ENCODE peak calls at places on chromosome 4, in ten cellular contexts. One of them, this sample, is unnamed.

GRCh38 chr4:36676139-36677050 is 395.0 kb downstream of the DTHD1 start:
- DNase-seq in GM13977: no peak
- DNase-seq in M059J: no peak
- DNase-seq in EH: no peak
- DNase-seq in WERI-Rb-1: no peak
- DNase-seq in activated CD4-positive, alpha-beta T cell treated with anti-CD3 and anti-CD28 coated beads, Interleukin-2, amount 50 U/mL, for 48 hours: no peak
- DNase-seq in mucosa of gallbladder: no peak
- DNase-seq in KBM-7: no peak
- DNase-seq in NCI-H748 treated with DMSO at 0.1 percent for 48 hours: no peak
- DNase-seq in DND-41: no peak
- DNase-seq in this sample: no peak

GRCh38 chr4:124748965-124749364 is 36.4 kb upstream of the ANKRD50 start:
- DNase-seq in GM13977: no peak
- DNase-seq in M059J: no peak
- DNase-seq in EH: no peak
- DNase-seq in WERI-Rb-1: no peak
- DNase-seq in activated CD4-positive, alpha-beta T cell treated with anti-CD3 and anti-CD28 coated beads, Interleukin-2, amount 50 U/mL, for 48 hours: no peak
- DNase-seq in mucosa of gallbladder: no peak
- DNase-seq in KBM-7: no peak
- DNase-seq in NCI-H748 treated with DMSO at 0.1 percent for 48 hours: no peak
- DNase-seq in DND-41: no peak
- DNase-seq in this sample: no peak

GRCh38 chr4:78938868-78939666 is at the start of gene PAQR3:
- DNase-seq in GM13977: peak
- DNase-seq in M059J: peak
- DNase-seq in EH: peak
- DNase-seq in WERI-Rb-1: peak
- DNase-seq in activated CD4-positive, alpha-beta T cell treated with anti-CD3 and anti-CD28 coated beads, Interleukin-2, amount 50 U/mL, for 48 hours: peak
- DNase-seq in mucosa of gallbladder: peak
- DNase-seq in KBM-7: peak
- DNase-seq in NCI-H748 treated with DMSO at 0.1 percent for 48 hours: peak
- DNase-seq in DND-41: peak
- DNase-seq in this sample: peak

GRCh38 chr4:89411539-89411938 is 103.9 kb upstream of the GPRIN3 start:
- DNase-seq in GM13977: no peak
- DNase-seq in M059J: no peak
- DNase-seq in EH: no peak
- DNase-seq in WERI-Rb-1: no peak
- DNase-seq in activated CD4-positive, alpha-beta T cell treated with anti-CD3 and anti-CD28 coated beads, Interleukin-2, amount 50 U/mL, for 48 hours: no peak
- DNase-seq in mucosa of gallbladder: no peak
- DNase-seq in KBM-7: no peak
- DNase-seq in NCI-H748 treated with DMSO at 0.1 percent for 48 hours: no peak
- DNase-seq in DND-41: no peak
- DNase-seq in this sample: peak

GRCh38 chr4:175705407-175705806 is 106.7 kb downstream of the GPM6A start:
- DNase-seq in GM13977: no peak
- DNase-seq in M059J: peak
- DNase-seq in EH: no peak
- DNase-seq in WERI-Rb-1: no peak
- DNase-seq in activated CD4-positive, alpha-beta T cell treated with anti-CD3 and anti-CD28 coated beads, Interleukin-2, amount 50 U/mL, for 48 hours: no peak
- DNase-seq in mucosa of gallbladder: peak
- DNase-seq in KBM-7: no peak
- DNase-seq in NCI-H748 treated with DMSO at 0.1 percent for 48 hours: peak
- DNase-seq in DND-41: no peak
- DNase-seq in this sample: peak

GRCh38 chr4:472881-473574 is 25.9 kb downstream of the ZNF721 start:
- DNase-seq in GM13977: no peak
- DNase-seq in M059J: no peak
- DNase-seq in EH: peak
- DNase-seq in WERI-Rb-1: peak
- DNase-seq in activated CD4-positive, alpha-beta T cell treated with anti-CD3 and anti-CD28 coated beads, Interleukin-2, amount 50 U/mL, for 48 hours: no peak
- DNase-seq in mucosa of gallbladder: no peak
- DNase-seq in KBM-7: peak
- DNase-seq in NCI-H748 treated with DMSO at 0.1 percent for 48 hours: no peak
- DNase-seq in DND-41: no peak
- DNase-seq in this sample: peak

GRCh38 chr4:6556263-6556662 is 18.7 kb upstream of the MAN2B2 start:
- DNase-seq in GM13977: no peak
- DNase-seq in M059J: no peak
- DNase-seq in EH: no peak
- DNase-seq in WERI-Rb-1: no peak
- DNase-seq in activated CD4-positive, alpha-beta T cell treated with anti-CD3 and anti-CD28 coated beads, Interleukin-2, amount 50 U/mL, for 48 hours: no peak
- DNase-seq in mucosa of gallbladder: no peak
- DNase-seq in KBM-7: no peak
- DNase-seq in NCI-H748 treated with DMSO at 0.1 percent for 48 hours: no peak
- DNase-seq in DND-41: no peak
- DNase-seq in this sample: no peak

GRCh38 chr4:40325406-40326019 is 9.6 kb upstream of the CHRNA9 start:
- DNase-seq in GM13977: peak
- DNase-seq in M059J: peak
- DNase-seq in EH: peak
- DNase-seq in WERI-Rb-1: peak
- DNase-seq in activated CD4-positive, alpha-beta T cell treated with anti-CD3 and anti-CD28 coated beads, Interleukin-2, amount 50 U/mL, for 48 hours: peak
- DNase-seq in mucosa of gallbladder: peak
- DNase-seq in KBM-7: peak
- DNase-seq in NCI-H748 treated with DMSO at 0.1 percent for 48 hours: peak
- DNase-seq in DND-41: peak
- DNase-seq in this sample: peak

GRCh38 chr4:10773656-10774055 is 89.1 kb upstream of the CLNK start:
- DNase-seq in GM13977: no peak
- DNase-seq in M059J: no peak
- DNase-seq in EH: no peak
- DNase-seq in WERI-Rb-1: no peak
- DNase-seq in activated CD4-positive, alpha-beta T cell treated with anti-CD3 and anti-CD28 coated beads, Interleukin-2, amount 50 U/mL, for 48 hours: no peak
- DNase-seq in mucosa of gallbladder: no peak
- DNase-seq in KBM-7: no peak
- DNase-seq in NCI-H748 treated with DMSO at 0.1 percent for 48 hours: no peak
- DNase-seq in DND-41: no peak
- DNase-seq in this sample: no peak

GRCh38 chr4:59689149-59689548 is 1511.0 kb upstream of the ADGRL3 start:
- DNase-seq in GM13977: no peak
- DNase-seq in M059J: no peak
- DNase-seq in EH: no peak
- DNase-seq in WERI-Rb-1: no peak
- DNase-seq in activated CD4-positive, alpha-beta T cell treated with anti-CD3 and anti-CD28 coated beads, Interleukin-2, amount 50 U/mL, for 48 hours: no peak
- DNase-seq in mucosa of gallbladder: no peak
- DNase-seq in KBM-7: no peak
- DNase-seq in NCI-H748 treated with DMSO at 0.1 percent for 48 hours: no peak
- DNase-seq in DND-41: no peak
- DNase-seq in this sample: no peak

GRCh38 chr4:139791681-139792080 is 126.1 kb downstream of the MGST2 start:
- DNase-seq in GM13977: no peak
- DNase-seq in M059J: no peak
- DNase-seq in EH: no peak
- DNase-seq in WERI-Rb-1: no peak
- DNase-seq in activated CD4-positive, alpha-beta T cell treated with anti-CD3 and anti-CD28 coated beads, Interleukin-2, amount 50 U/mL, for 48 hours: no peak
- DNase-seq in mucosa of gallbladder: no peak
- DNase-seq in KBM-7: no peak
- DNase-seq in NCI-H748 treated with DMSO at 0.1 percent for 48 hours: peak
- DNase-seq in DND-41: no peak
- DNase-seq in this sample: peak

GRCh38 chr4:37244583-37245390 is at the start of gene NWD2:
- DNase-seq in GM13977: peak
- DNase-seq in M059J: no peak
- DNase-seq in EH: no peak
- DNase-seq in WERI-Rb-1: no peak
- DNase-seq in activated CD4-positive, alpha-beta T cell treated with anti-CD3 and anti-CD28 coated beads, Interleukin-2, amount 50 U/mL, for 48 hours: no peak
- DNase-seq in mucosa of gallbladder: peak
- DNase-seq in KBM-7: no peak
- DNase-seq in NCI-H748 treated with DMSO at 0.1 percent for 48 hours: no peak
- DNase-seq in DND-41: no peak
- DNase-seq in this sample: no peak

GRCh38 chr4:160981083-160981482 is 1182.7 kb downstream of the FSTL5 start:
- DNase-seq in GM13977: no peak
- DNase-seq in M059J: no peak
- DNase-seq in EH: no peak
- DNase-seq in WERI-Rb-1: no peak
- DNase-seq in activated CD4-positive, alpha-beta T cell treated with anti-CD3 and anti-CD28 coated beads, Interleukin-2, amount 50 U/mL, for 48 hours: no peak
- DNase-seq in mucosa of gallbladder: no peak
- DNase-seq in KBM-7: no peak
- DNase-seq in NCI-H748 treated with DMSO at 0.1 percent for 48 hours: no peak
- DNase-seq in DND-41: no peak
- DNase-seq in this sample: no peak

GRCh38 chr4:8838911-8839431 is 32.7 kb downstream of the HMX1 start:
- DNase-seq in GM13977: no peak
- DNase-seq in M059J: no peak
- DNase-seq in EH: no peak
- DNase-seq in WERI-Rb-1: peak
- DNase-seq in activated CD4-positive, alpha-beta T cell treated with anti-CD3 and anti-CD28 coated beads, Interleukin-2, amount 50 U/mL, for 48 hours: no peak
- DNase-seq in mucosa of gallbladder: no peak
- DNase-seq in KBM-7: no peak
- DNase-seq in NCI-H748 treated with DMSO at 0.1 percent for 48 hours: no peak
- DNase-seq in DND-41: no peak
- DNase-seq in this sample: no peak

GRCh38 chr4:54173281-54173912 is 55.7 kb upstream of the PDGFRA start:
- DNase-seq in GM13977: no peak
- DNase-seq in M059J: peak
- DNase-seq in EH: peak
- DNase-seq in WERI-Rb-1: no peak
- DNase-seq in activated CD4-positive, alpha-beta T cell treated with anti-CD3 and anti-CD28 coated beads, Interleukin-2, amount 50 U/mL, for 48 hours: no peak
- DNase-seq in mucosa of gallbladder: no peak
- DNase-seq in KBM-7: no peak
- DNase-seq in NCI-H748 treated with DMSO at 0.1 percent for 48 hours: no peak
- DNase-seq in DND-41: no peak
- DNase-seq in this sample: no peak

GRCh38 chr4:77358315-77358928 is 201.4 kb downstream of the CCNG2 start:
- DNase-seq in GM13977: peak
- DNase-seq in M059J: peak
- DNase-seq in EH: peak
- DNase-seq in WERI-Rb-1: no peak
- DNase-seq in activated CD4-positive, alpha-beta T cell treated with anti-CD3 and anti-CD28 coated beads, Interleukin-2, amount 50 U/mL, for 48 hours: no peak
- DNase-seq in mucosa of gallbladder: peak
- DNase-seq in KBM-7: peak
- DNase-seq in NCI-H748 treated with DMSO at 0.1 percent for 48 hours: no peak
- DNase-seq in DND-41: peak
- DNase-seq in this sample: peak

GRCh38 chr4:105594094-105595010 is 41.9 kb downstream of the ARHGEF38 start:
- DNase-seq in GM13977: peak
- DNase-seq in M059J: peak
- DNase-seq in EH: no peak
- DNase-seq in WERI-Rb-1: no peak
- DNase-seq in activated CD4-positive, alpha-beta T cell treated with anti-CD3 and anti-CD28 coated beads, Interleukin-2, amount 50 U/mL, for 48 hours: no peak
- DNase-seq in mucosa of gallbladder: no peak
- DNase-seq in KBM-7: no peak
- DNase-seq in NCI-H748 treated with DMSO at 0.1 percent for 48 hours: no peak
- DNase-seq in DND-41: no peak
- DNase-seq in this sample: no peak

GRCh38 chr4:148118179-148118578 is 324.0 kb downstream of the NR3C2 start:
- DNase-seq in GM13977: no peak
- DNase-seq in M059J: no peak
- DNase-seq in EH: no peak
- DNase-seq in WERI-Rb-1: no peak
- DNase-seq in activated CD4-positive, alpha-beta T cell treated with anti-CD3 and anti-CD28 coated beads, Interleukin-2, amount 50 U/mL, for 48 hours: no peak
- DNase-seq in mucosa of gallbladder: no peak
- DNase-seq in KBM-7: no peak
- DNase-seq in NCI-H748 treated with DMSO at 0.1 percent for 48 hours: no peak
- DNase-seq in DND-41: no peak
- DNase-seq in this sample: no peak

This sample was measured in NCI-H524.